ENCODE peak calls at places on chromosomes 2 and 18, in six cellular contexts. One of them, this sample, is unnamed.

GRCh38 chr2:173629076-173629475 is 274.4 kb downstream of the CDCA7 start:
- DNase-seq in activated T-helper 1 cell treated with anti-CD3 and anti-CD28 coated beads, Interleukin-12 subunit alpha, Interleukin-12 subunit beta, Interleukin-2, Interleukin-4 antibody, amounts not matched to agents 30 ng/mL and 10 ng/mL and 1 ng/mL, durations not matched to agents 14 hours and 24 hours and 36 hours: no peak
- DNase-seq in HT1080: no peak
- DNase-seq in NCI-H1105: no peak
- DNase-seq in endothelial cell: no peak
- DNase-seq in cerebellum: no peak
- DNase-seq in this sample: no peak

GRCh38 chr18:3604626-3605408 is 154.8 kb downstream of the TGIF1 start:
- DNase-seq in activated T-helper 1 cell treated with anti-CD3 and anti-CD28 coated beads, Interleukin-12 subunit alpha, Interleukin-12 subunit beta, Interleukin-2, Interleukin-4 antibody, amounts not matched to agents 30 ng/mL and 10 ng/mL and 1 ng/mL, durations not matched to agents 14 hours and 24 hours and 36 hours: peak; percentile 38
- DNase-seq in HT1080: peak; percentile 95
- DNase-seq in NCI-H1105: no peak
- DNase-seq in endothelial cell: no peak
- DNase-seq in cerebellum: no peak
- DNase-seq in this sample: no peak

GRCh38 chr2:230166557-230167170 is 53.1 kb downstream of the SP110 start:
- DNase-seq in activated T-helper 1 cell treated with anti-CD3 and anti-CD28 coated beads, Interleukin-12 subunit alpha, Interleukin-12 subunit beta, Interleukin-2, Interleukin-4 antibody, amounts not matched to agents 30 ng/mL and 10 ng/mL and 1 ng/mL, durations not matched to agents 14 hours and 24 hours and 36 hours: no peak
- DNase-seq in HT1080: no peak
- DNase-seq in NCI-H1105: no peak
- DNase-seq in endothelial cell: no peak
- DNase-seq in cerebellum: no peak
- DNase-seq in this sample: no peak

GRCh38 chr2:160278101-160278888 is 78.2 kb upstream of the ITGB6 start:
- DNase-seq in activated T-helper 1 cell treated with anti-CD3 and anti-CD28 coated beads, Interleukin-12 subunit alpha, Interleukin-12 subunit beta, Interleukin-2, Interleukin-4 antibody, amounts not matched to agents 30 ng/mL and 10 ng/mL and 1 ng/mL, durations not matched to agents 14 hours and 24 hours and 36 hours: no peak
- DNase-seq in HT1080: no peak
- DNase-seq in NCI-H1105: no peak
- DNase-seq in endothelial cell: no peak
- DNase-seq in cerebellum: no peak
- DNase-seq in this sample: no peak

GRCh38 chr2:84297155-84297554 is 161.9 kb downstream of the SUCLG1 start:
- DNase-seq in activated T-helper 1 cell treated with anti-CD3 and anti-CD28 coated beads, Interleukin-12 subunit alpha, Interleukin-12 subunit beta, Interleukin-2, Interleukin-4 antibody, amounts not matched to agents 30 ng/mL and 10 ng/mL and 1 ng/mL, durations not matched to agents 14 hours and 24 hours and 36 hours: no peak
- DNase-seq in HT1080: peak; percentile 74
- DNase-seq in NCI-H1105: no peak
- DNase-seq in endothelial cell: no peak
- DNase-seq in cerebellum: no peak
- DNase-seq in this sample: no peak

GRCh38 chr18:49460958-49461601 is 635 bp upstream of the DYM start:
- DNase-seq in activated T-helper 1 cell treated with anti-CD3 and anti-CD28 coated beads, Interleukin-12 subunit alpha, Interleukin-12 subunit beta, Interleukin-2, Interleukin-4 antibody, amounts not matched to agents 30 ng/mL and 10 ng/mL and 1 ng/mL, durations not matched to agents 14 hours and 24 hours and 36 hours: no peak
- DNase-seq in HT1080: no peak
- DNase-seq in NCI-H1105: peak; percentile 45
- DNase-seq in endothelial cell: no peak
- DNase-seq in cerebellum: no peak
- DNase-seq in this sample: no peak

GRCh38 chr2:170486730-170487129 is 228.4 kb upstream of the SP5 start:
- DNase-seq in activated T-helper 1 cell treated with anti-CD3 and anti-CD28 coated beads, Interleukin-12 subunit alpha, Interleukin-12 subunit beta, Interleukin-2, Interleukin-4 antibody, amounts not matched to agents 30 ng/mL and 10 ng/mL and 1 ng/mL, durations not matched to agents 14 hours and 24 hours and 36 hours: no peak
- DNase-seq in HT1080: no peak
- DNase-seq in NCI-H1105: no peak
- DNase-seq in endothelial cell: no peak
- DNase-seq in cerebellum: no peak
- DNase-seq in this sample: no peak

GRCh38 chr2:108786008-108786353 is 590 bp upstream of the CCDC138 start:
- DNase-seq in activated T-helper 1 cell treated with anti-CD3 and anti-CD28 coated beads, Interleukin-12 subunit alpha, Interleukin-12 subunit beta, Interleukin-2, Interleukin-4 antibody, amounts not matched to agents 30 ng/mL and 10 ng/mL and 1 ng/mL, durations not matched to agents 14 hours and 24 hours and 36 hours: no peak
- DNase-seq in HT1080: no peak
- DNase-seq in NCI-H1105: no peak
- DNase-seq in endothelial cell: no peak
- DNase-seq in cerebellum: no peak
- DNase-seq in this sample: no peak

GRCh38 chr2:171712051-171712450 is 24.8 kb downstream of the DYNC1I2 start:
- DNase-seq in activated T-helper 1 cell treated with anti-CD3 and anti-CD28 coated beads, Interleukin-12 subunit alpha, Interleukin-12 subunit beta, Interleukin-2, Interleukin-4 antibody, amounts not matched to agents 30 ng/mL and 10 ng/mL and 1 ng/mL, durations not matched to agents 14 hours and 24 hours and 36 hours: no peak
- DNase-seq in HT1080: peak; percentile 88
- DNase-seq in NCI-H1105: no peak
- DNase-seq in endothelial cell: no peak
- DNase-seq in cerebellum: no peak
- DNase-seq in this sample: no peak

GRCh38 chr18:46167971-46168370 is 63.8 kb downstream of the HAUS1 start:
- DNase-seq in activated T-helper 1 cell treated with anti-CD3 and anti-CD28 coated beads, Interleukin-12 subunit alpha, Interleukin-12 subunit beta, Interleukin-2, Interleukin-4 antibody, amounts not matched to agents 30 ng/mL and 10 ng/mL and 1 ng/mL, durations not matched to agents 14 hours and 24 hours and 36 hours: peak; percentile 13
- DNase-seq in HT1080: no peak
- DNase-seq in NCI-H1105: no peak
- DNase-seq in endothelial cell: no peak
- DNase-seq in cerebellum: no peak
- DNase-seq in this sample: no peak

GRCh38 chr2:71785550-71785951 is 332.2 kb downstream of the DYSF start:
- DNase-seq in activated T-helper 1 cell treated with anti-CD3 and anti-CD28 coated beads, Interleukin-12 subunit alpha, Interleukin-12 subunit beta, Interleukin-2, Interleukin-4 antibody, amounts not matched to agents 30 ng/mL and 10 ng/mL and 1 ng/mL, durations not matched to agents 14 hours and 24 hours and 36 hours: no peak
- DNase-seq in HT1080: no peak
- DNase-seq in NCI-H1105: no peak
- DNase-seq in endothelial cell: peak; percentile 2
- DNase-seq in cerebellum: peak; percentile 1
- DNase-seq in this sample: peak; percentile 83

GRCh38 chr2:187617925-187618324 is 63.7 kb upstream of the TFPI start:
- DNase-seq in activated T-helper 1 cell treated with anti-CD3 and anti-CD28 coated beads, Interleukin-12 subunit alpha, Interleukin-12 subunit beta, Interleukin-2, Interleukin-4 antibody, amounts not matched to agents 30 ng/mL and 10 ng/mL and 1 ng/mL, durations not matched to agents 14 hours and 24 hours and 36 hours: no peak
- DNase-seq in HT1080: no peak
- DNase-seq in NCI-H1105: no peak
- DNase-seq in endothelial cell: no peak
- DNase-seq in cerebellum: no peak
- DNase-seq in this sample: no peak

GRCh38 chr18:74290831-74291770 is 662 bp downstream of the CYB5A start:
- DNase-seq in activated T-helper 1 cell treated with anti-CD3 and anti-CD28 coated beads, Interleukin-12 subunit alpha, Interleukin-12 subunit beta, Interleukin-2, Interleukin-4 antibody, amounts not matched to agents 30 ng/mL and 10 ng/mL and 1 ng/mL, durations not matched to agents 14 hours and 24 hours and 36 hours: no peak
- DNase-seq in HT1080: no peak
- DNase-seq in NCI-H1105: peak; percentile 57
- DNase-seq in endothelial cell: no peak
- DNase-seq in cerebellum: no peak
- DNase-seq in this sample: no peak